ENCODE peak calls at places on chromosomes 6 and 20, in eight cellular contexts. Z is CD8-positive, alpha-beta T cell; B is spleen; D is IMR-90; R is psoas muscle; U is uterus; Q is PC-9; N is lower lobe of right lung. W is an unnamed sample. For H3K4me1 and H3K9me3, the result is how much of the 10 kb centered on the place peaks cover.

GRCh38 chr20:42483694-42484303 is 705.9 kb downstream of the PTPRT start:
- DNase-seq in Q (no peak), U (no peak), N (no peak), R (no peak), B (no peak), Z (no peak), D (no peak), W (no peak)

GRCh38 chr6:18680842-18681241 is 293.7 kb downstream of the RNF144B start:
- DNase-seq in Z (no peak), B (no peak), U (no peak), D (no peak), N (no peak), R (no peak), Q (no peak), W (no peak)

GRCh38 chr6:41584668-41585205 is 38.6 kb downstream of the FOXP4 start:
- DNase-seq in N (no peak), Q (no peak), R (no peak), D (no peak), B (no peak), Z (no peak), U (no peak), W (no peak)

GRCh38 chr6:104699598-104700329 is 160.0 kb downstream of the HACE1 start:
- DNase-seq in U (no peak), R (no peak), Z (no peak), Q (no peak), D (no peak), B (no peak), N (no peak), W (no peak)

GRCh38 chr20:44020406-44021148 is 105.9 kb downstream of the TOX2 start:
- DNase-seq in R (no peak), U (no peak), N (no peak), D (no peak), B (no peak), Q (no peak), Z (no peak), W (no peak)

GRCh38 chr6:91082311-91082803 is 495.5 kb upstream of the MAP3K7 start:
- DNase-seq in Q (no peak), R (no peak), D (peak), B (no peak), U (no peak), N (no peak), Z (no peak), W (no peak)

GRCh38 chr20:35171753-35172433 is at the start of gene PROCR:
- DNase-seq in N (peak), D (peak), R (peak), B (peak), Z (no peak), U (peak), Q (peak), W (no peak)

GRCh38 chr20:35617397-35618031 is 1.9 kb downstream of the SPAG4 start:
- DNase-seq in R (peak), N (peak), Q (peak), Z (peak), U (peak), D (peak), B (peak), W (no peak)

GRCh38 chr20:46652699-46653098 is 1.4 kb upstream of the SLC13A3 start:
- DNase-seq in Q (no peak), U (no peak), Z (no peak), R (no peak), D (peak), N (no peak), B (no peak), W (no peak)

GRCh38 chr6:167769408-167770190 is 57.1 kb upstream of the AFDN start:
- DNase-seq in N (peak), R (no peak), D (no peak), B (peak), Z (no peak), Q (no peak), U (no peak), W (no peak)

GRCh38 chr6:117496383-117496990 is 14.0 kb downstream of the DCBLD1 start:
- DNase-seq in B (no peak), D (peak), N (no peak), R (no peak), Q (no peak), U (no peak), Z (no peak), W (no peak)

GRCh38 chr6:119035459-119035858 is 43.0 kb downstream of the FAM184A start:
- DNase-seq in U (no peak), R (no peak), N (no peak), B (no peak), Z (no peak), Q (no peak), D (no peak), W (no peak)
- TF ChIP-seq CTCF in U (no peak), R (no peak), N (no peak), B (no peak), Z (no peak), Q (no peak), D (no peak), W (no peak)

GRCh38 chr20:10312111-10312510 is 93.5 kb downstream of the SNAP25 start:
- DNase-seq in D (peak), N (no peak), B (no peak), R (no peak), U (no peak), Z (no peak), Q (no peak), W (no peak)

GRCh38 chr20:10308652-10309051 is 90.0 kb downstream of the SNAP25 start:
- DNase-seq in U (no peak), R (no peak), N (no peak), D (no peak), B (no peak), Z (no peak), Q (no peak), W (no peak)

GRCh38 chr20:10306440-10307358 is 88.1 kb downstream of the SNAP25 start:
- DNase-seq in N (no peak), B (no peak), Z (no peak), U (no peak), R (no peak), Q (peak), D (peak), W (no peak)

GRCh38 chr20:10307359-10307735 is 88.7 kb downstream of the SNAP25 start:
- DNase-seq in Z (no peak), R (no peak), N (no peak), Q (no peak), B (no peak), D (no peak), U (no peak), W (no peak)

GRCh38 chr20:10309326-10309725 is 90.7 kb downstream of the SNAP25 start:
- DNase-seq in Z (no peak), D (peak), N (no peak), U (no peak), Q (peak), B (no peak), R (no peak), W (no peak)
- H3K4me1 ChIP-seq in Z (under half), D (under half), N (under half), U (under half), Q (half or more), B (under half), R (under half), W (under half)

GRCh38 chr6:81003894-81004293 is 748.6 kb downstream of the TENT5A start:
- DNase-seq in R (no peak), N (no peak), Q (no peak), Z (no peak), D (no peak), U (no peak), B (no peak), W (no peak)
- H3K9me3 ChIP-seq in R (under half), N (under half), Q (under half), Z (under half), D (under half), U (under half), B (under half), W (under half)

GRCh38 chr6:56385981-56386593 is 138.7 kb upstream of the COL21A1 start:
- DNase-seq in R (no peak), D (no peak), Z (no peak), B (no peak), Q (no peak), U (no peak), N (no peak), W (no peak)

GRCh38 chr6:56382416-56382940 is 135.1 kb upstream of the COL21A1 start:
- DNase-seq in U (no peak), Z (no peak), D (no peak), Q (no peak), B (no peak), R (no peak), N (no peak), W (no peak)

GRCh38 chr6:56388414-56388752 is 141.0 kb upstream of the COL21A1 start:
- DNase-seq in Z (no peak), R (no peak), U (no peak), B (no peak), Q (no peak), N (no peak), D (no peak), W (no peak)

GRCh38 chr6:56386717-56387116 is 139.3 kb upstream of the COL21A1 start:
- DNase-seq in Z (no peak), D (no peak), U (no peak), B (no peak), N (no peak), R (no peak), Q (no peak), W (no peak)

DNA sequence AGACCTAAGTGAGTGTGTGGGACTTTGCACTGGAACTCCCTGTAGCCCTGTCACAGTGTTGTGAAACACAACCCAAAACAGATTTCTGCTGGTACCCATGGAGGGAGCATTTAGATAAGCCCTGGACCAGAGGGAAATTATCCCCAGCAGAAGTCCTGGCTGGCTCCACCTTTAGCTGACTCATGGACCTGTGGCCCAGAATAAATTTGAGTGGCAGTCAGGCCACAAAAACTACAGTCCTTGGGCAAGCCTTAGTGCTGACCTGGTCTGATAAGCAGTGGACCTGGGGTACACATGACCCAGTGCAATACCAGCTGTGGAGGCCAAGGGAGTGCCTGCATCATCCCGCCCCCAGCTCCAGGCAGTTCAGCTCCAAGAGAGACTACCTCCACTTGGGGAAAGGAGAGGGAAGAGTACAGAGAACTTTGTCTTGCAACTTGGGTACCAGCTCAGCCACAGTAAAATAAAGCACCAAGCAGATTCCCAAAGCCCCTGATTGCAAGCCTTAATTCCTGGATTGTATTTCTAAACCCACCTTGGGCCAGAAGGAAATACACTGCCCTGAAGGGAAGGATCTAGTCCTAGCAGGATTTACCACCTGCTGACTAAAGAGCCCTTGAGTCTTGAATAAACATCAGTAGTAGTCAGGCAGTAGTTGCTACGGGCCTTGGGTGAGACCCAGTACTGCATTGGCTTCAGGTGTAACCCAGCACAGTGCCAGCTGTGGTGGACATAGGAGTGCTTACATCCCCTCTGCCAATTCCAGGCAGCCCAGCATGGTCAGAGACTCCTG is 140.4 kb upstream of the COL21A1 start:
- DNase-seq in R (no peak), D (no peak), Q (no peak), B (no peak), N (no peak), Z (no peak), U (no peak), W (no peak)
- TF ChIP-seq CTCF in R (no peak), D (no peak), Q (no peak), B (no peak), N (no peak), Z (no peak), U (no peak), W (no peak)

DNA sequence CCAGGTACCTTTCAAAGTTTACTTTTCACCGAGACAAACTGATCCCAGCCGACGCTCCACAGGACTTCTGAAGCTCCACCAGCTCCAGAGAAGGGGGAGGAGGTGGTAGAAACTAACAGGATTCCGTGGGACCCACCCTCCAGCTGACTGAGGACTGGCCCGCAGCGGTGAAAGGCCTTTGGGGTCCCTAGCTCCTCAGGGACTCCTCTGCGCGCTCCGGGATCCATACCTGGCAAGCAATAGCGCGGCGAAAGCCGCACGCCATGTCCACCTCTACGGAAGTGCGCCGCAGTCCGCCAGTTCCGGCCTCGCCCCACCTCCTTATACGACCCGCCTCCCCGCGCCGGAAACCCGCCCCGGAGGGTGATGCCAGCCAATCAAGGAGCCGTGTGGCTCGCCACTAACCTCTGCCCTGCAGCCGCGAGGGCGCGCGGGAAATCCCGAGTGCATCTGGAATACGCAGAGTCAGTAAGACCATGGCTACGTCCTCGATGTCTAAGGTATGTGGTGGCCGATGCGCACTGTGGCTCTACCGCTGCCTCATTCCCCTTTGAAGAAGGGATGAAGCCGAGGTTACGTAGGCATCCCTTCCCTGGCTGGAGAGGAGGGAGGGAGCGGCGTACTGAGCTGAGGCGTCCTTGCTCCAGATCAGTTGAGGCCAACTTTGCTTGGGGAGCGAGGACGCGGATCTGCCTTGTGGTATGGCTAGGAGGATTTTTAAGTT is at the start of the genes ORC3 and RARS2:
- DNase-seq in Q (peak), Z (peak), D (peak), B (peak), U (peak), R (peak), N (peak), W (peak)
- H3K4me1 ChIP-seq in Q (under half), Z (under half), D (under half), B (half or more), U (under half), R (under half), N (under half), W (under half)

W was measured in esophagus squamous epithelium.